ENCODE peak calls at places on chromosomes 6 and 20, in eight cellular contexts. M, B, K, E, N, O, Y and S are unnamed samples.

GRCh38 chr20:44580581-44581268 is 1.7 kb upstream of the PKIG start:
- DNase-seq in M (no peak), B (no peak), K (no peak), E (no peak), N (no peak), O (no peak), Y (no peak), S (no peak)

GRCh38 chr6:166712554-166713228 is 85.6 kb upstream of the RPS6KA2 start:
- DNase-seq in M (no peak), B (no peak), K (no peak), E (no peak), N (no peak), O (no peak), Y (no peak), S (no peak)

GRCh38 chr20:12391099-12391498 is 473.4 kb downstream of the BTBD3 start:
- DNase-seq in M (no peak), B (no peak), K (no peak), E (no peak), N (no peak), O (peak), Y (no peak), S (no peak)

GRCh38 chr20:58598271-58599015 is 52.6 kb upstream of the STX16 start:
- DNase-seq in M (no peak), B (no peak), K (no peak), E (no peak), N (no peak), O (peak), Y (peak), S (no peak)

GRCh38 chr6:144283781-144284473 is 1.2 kb upstream of the UTRN start:
- DNase-seq in M (peak), B (no peak), K (peak), E (no peak), N (no peak), O (no peak), Y (no peak), S (no peak)

GRCh38 chr20:1804129-1804503 is 91.1 kb upstream of the SIRPA start:
- DNase-seq in M (no peak), B (no peak), K (no peak), E (no peak), N (no peak), O (no peak), Y (no peak), S (no peak)

GRCh38 chr20:46651091-46651962 is at the start of gene SLC13A3:
- DNase-seq in M (no peak), B (no peak), K (no peak), E (no peak), N (no peak), O (no peak), Y (no peak), S (no peak)

GRCh38 chr6:21500314-21500713 is 93.2 kb upstream of the SOX4 start:
- DNase-seq in M (no peak), B (no peak), K (no peak), E (no peak), N (no peak), O (no peak), Y (no peak), S (no peak)

GRCh38 chr20:38706482-38706881 is 17.8 kb upstream of the SLC32A1 start:
- DNase-seq in M (no peak), B (no peak), K (no peak), E (no peak), N (peak), O (no peak), Y (no peak), S (no peak)

GRCh38 chr6:108719477-108719876 is 128.7 kb upstream of the ARMC2 start:
- DNase-seq in M (no peak), B (no peak), K (no peak), E (no peak), N (no peak), O (no peak), Y (no peak), S (no peak)

GRCh38 chr6:872570-873125 is 179.7 kb upstream of the EXOC2 start:
- DNase-seq in M (no peak), B (no peak), K (no peak), E (no peak), N (no peak), O (no peak), Y (no peak), S (no peak)

GRCh38 chr6:6397842-6398241 is 77.4 kb upstream of the F13A1 start:
- DNase-seq in M (no peak), B (no peak), K (no peak), E (no peak), N (no peak), O (no peak), Y (no peak), S (no peak)

GRCh38 chr20:50138479-50139393 is 14.8 kb downstream of the PEDS1 start:
- DNase-seq in M (no peak), B (peak), K (no peak), E (no peak), N (no peak), O (peak), Y (no peak), S (peak)

GRCh38 chr6:85017352-85017751 is 253.0 kb upstream of the TBX18 start:
- DNase-seq in M (no peak), B (no peak), K (no peak), E (no peak), N (no peak), O (no peak), Y (no peak), S (no peak)

GRCh38 chr6:166955121-166955864 is 1.1 kb downstream of the RNASET2 start:
- DNase-seq in M (no peak), B (no peak), K (no peak), E (no peak), N (no peak), O (peak), Y (peak), S (no peak)

GRCh38 chr6:131745476-131745875 is 34.7 kb upstream of the CTAGE9 start:
- DNase-seq in M (no peak), B (no peak), K (no peak), E (no peak), N (no peak), O (no peak), Y (no peak), S (no peak)

GRCh38 chr20:4457566-4458543 is 263.9 kb upstream of the PRND start:
- DNase-seq in M (no peak), B (no peak), K (no peak), E (peak), N (no peak), O (peak), Y (no peak), S (no peak)

GRCh38 chr20:37090357-37090871 is 5.4 kb downstream of the RBL1 start:
- DNase-seq in M (no peak), B (no peak), K (no peak), E (no peak), N (no peak), O (no peak), Y (no peak), S (no peak)

GRCh38 chr20:22379472-22379871 is 204.9 kb downstream of the FOXA2 start:
- DNase-seq in M (peak), B (no peak), K (no peak), E (peak), N (no peak), O (no peak), Y (no peak), S (no peak)

GRCh38 chr20:57829336-57829735 is 119.5 kb upstream of the PMEPA1 start:
- DNase-seq in M (no peak), B (no peak), K (no peak), E (no peak), N (no peak), O (no peak), Y (no peak), S (no peak)

GRCh38 chr20:62697468-62697912 is 11.1 kb upstream of the NTSR1 start:
- DNase-seq in M (no peak), B (peak), K (no peak), E (no peak), N (no peak), O (no peak), Y (peak), S (peak)

GRCh38 chr6:118893095-118893881 is 664 bp upstream of the ASF1A start:
- DNase-seq in M (peak), B (peak), K (peak), E (peak), N (peak), O (peak), Y (no peak), S (no peak)

GRCh38 chr20:16387661-16388060 is 185.6 kb downstream of the KIF16B start:
- DNase-seq in M (no peak), B (no peak), K (no peak), E (no peak), N (no peak), O (no peak), Y (no peak), S (no peak)

GRCh38 chr6:30515967-30516753 is 26.9 kb downstream of the HLA-E start:
- DNase-seq in M (peak), B (peak), K (peak), E (peak), N (peak), O (peak), Y (peak), S (peak)

GRCh38 chr6:40721252-40721936 is 134.2 kb upstream of the LRFN2 start:
- DNase-seq in M (no peak), B (no peak), K (no peak), E (no peak), N (peak), O (no peak), Y (no peak), S (no peak)

GRCh38 chr6:160221423-160221822 is 37.2 kb downstream of the SLC22A2 start:
- DNase-seq in M (no peak), B (no peak), K (no peak), E (peak), N (no peak), O (no peak), Y (no peak), S (no peak)

GRCh38 chr6:108524528-108525218 is 36.0 kb upstream of the FOXO3 start:
- DNase-seq in M (peak), B (no peak), K (no peak), E (no peak), N (no peak), O (no peak), Y (no peak), S (no peak)

GRCh38 chr20:32289661-32290431 is 12.4 kb downstream of the KIF3B start:
- DNase-seq in M (no peak), B (no peak), K (no peak), E (no peak), N (no peak), O (no peak), Y (no peak), S (no peak)